ENCODE peak calls at places on chromosomes 4 and X, in seven cellular contexts. One of them, this sample, is unnamed.

GRCh38 chr4:8705161-8706145 is 112.9 kb downstream of the CPZ start:
- DNase-seq in LoVo: no peak
- DNase-seq in stimulated activated CD4-positive, alpha-beta T cell treated with anti-CD3 and anti-CD28 coated beads, Interleukin-4, amount 100 ng/mL, for 1 hour: no peak
- DNase-seq in amniotic stem cell: no peak
- DNase-seq in NCI-H1436: no peak
- DNase-seq in GM18507: no peak
- DNase-seq in endothelial cell of umbilical vein: no peak
- DNase-seq in this sample: peak; percentile 42

GRCh38 chr4:97987019-97987648 is 156.1 kb downstream of the STPG2 start:
- DNase-seq in LoVo: peak; percentile 25
- DNase-seq in stimulated activated CD4-positive, alpha-beta T cell treated with anti-CD3 and anti-CD28 coated beads, Interleukin-4, amount 100 ng/mL, for 1 hour: no peak
- DNase-seq in amniotic stem cell: no peak
- DNase-seq in NCI-H1436: peak; percentile 0
- DNase-seq in GM18507: no peak
- DNase-seq in endothelial cell of umbilical vein: peak; percentile 71
- DNase-seq in this sample: no peak

GRCh38 chr4:185794637-185795036 is 17.4 kb downstream of the SORBS2 start:
- DNase-seq in LoVo: no peak
- DNase-seq in stimulated activated CD4-positive, alpha-beta T cell treated with anti-CD3 and anti-CD28 coated beads, Interleukin-4, amount 100 ng/mL, for 1 hour: no peak
- DNase-seq in amniotic stem cell: no peak
- DNase-seq in NCI-H1436: no peak
- DNase-seq in GM18507: no peak
- DNase-seq in endothelial cell of umbilical vein: no peak
- DNase-seq in this sample: no peak

GRCh38 chr4:8904041-8904501 is 32.4 kb upstream of the HMX1 start:
- DNase-seq in LoVo: no peak
- DNase-seq in stimulated activated CD4-positive, alpha-beta T cell treated with anti-CD3 and anti-CD28 coated beads, Interleukin-4, amount 100 ng/mL, for 1 hour: no peak
- DNase-seq in amniotic stem cell: no peak
- DNase-seq in NCI-H1436: no peak
- DNase-seq in GM18507: no peak
- DNase-seq in endothelial cell of umbilical vein: no peak
- DNase-seq in this sample: peak; percentile 14

GRCh38 chr4:5361968-5362367 is 310.7 kb downstream of the STK32B start:
- DNase-seq in LoVo: peak; percentile 28
- DNase-seq in stimulated activated CD4-positive, alpha-beta T cell treated with anti-CD3 and anti-CD28 coated beads, Interleukin-4, amount 100 ng/mL, for 1 hour: no peak
- DNase-seq in amniotic stem cell: no peak
- DNase-seq in NCI-H1436: no peak
- DNase-seq in GM18507: no peak
- DNase-seq in endothelial cell of umbilical vein: peak; percentile 10
- DNase-seq in this sample: no peak

GRCh38 chrX:32176510-32176909 is 1034.8 kb downstream of the DMD start:
- DNase-seq in LoVo: no peak
- DNase-seq in stimulated activated CD4-positive, alpha-beta T cell treated with anti-CD3 and anti-CD28 coated beads, Interleukin-4, amount 100 ng/mL, for 1 hour: no peak
- DNase-seq in amniotic stem cell: no peak
- DNase-seq in NCI-H1436: no peak
- DNase-seq in GM18507: no peak
- DNase-seq in endothelial cell of umbilical vein: no peak
- DNase-seq in this sample: no peak

GRCh38 chr4:77538144-77538543 is 67.5 kb upstream of the CXCL13 start:
- DNase-seq in LoVo: peak; percentile 81
- DNase-seq in stimulated activated CD4-positive, alpha-beta T cell treated with anti-CD3 and anti-CD28 coated beads, Interleukin-4, amount 100 ng/mL, for 1 hour: no peak
- DNase-seq in amniotic stem cell: no peak
- DNase-seq in NCI-H1436: no peak
- DNase-seq in GM18507: no peak
- DNase-seq in endothelial cell of umbilical vein: peak; percentile 7
- DNase-seq in this sample: no peak

GRCh38 chr4:141346144-141346543 is 125.4 kb downstream of the ZNF330 start:
- DNase-seq in LoVo: peak; percentile 50
- DNase-seq in stimulated activated CD4-positive, alpha-beta T cell treated with anti-CD3 and anti-CD28 coated beads, Interleukin-4, amount 100 ng/mL, for 1 hour: no peak
- DNase-seq in amniotic stem cell: no peak
- DNase-seq in NCI-H1436: no peak
- DNase-seq in GM18507: no peak
- DNase-seq in endothelial cell of umbilical vein: peak; percentile 73
- DNase-seq in this sample: no peak

GRCh38 chr4:8352368-8353157 is 83.0 kb downstream of the HTRA3 start:
- DNase-seq in LoVo: no peak
- DNase-seq in stimulated activated CD4-positive, alpha-beta T cell treated with anti-CD3 and anti-CD28 coated beads, Interleukin-4, amount 100 ng/mL, for 1 hour: no peak
- DNase-seq in amniotic stem cell: no peak
- DNase-seq in NCI-H1436: no peak
- DNase-seq in GM18507: no peak
- DNase-seq in endothelial cell of umbilical vein: no peak
- DNase-seq in this sample: peak; percentile 48

GRCh38 chr4:3227878-3228675 is 20.9 kb upstream of the MSANTD1 start:
- DNase-seq in LoVo: no peak
- DNase-seq in stimulated activated CD4-positive, alpha-beta T cell treated with anti-CD3 and anti-CD28 coated beads, Interleukin-4, amount 100 ng/mL, for 1 hour: no peak
- DNase-seq in amniotic stem cell: no peak
- DNase-seq in NCI-H1436: no peak
- DNase-seq in GM18507: no peak
- DNase-seq in endothelial cell of umbilical vein: no peak
- DNase-seq in this sample: no peak

GRCh38 chr4:87092389-87093141 is 127.9 kb downstream of the KLHL8 start:
- DNase-seq in LoVo: peak; percentile 85
- DNase-seq in stimulated activated CD4-positive, alpha-beta T cell treated with anti-CD3 and anti-CD28 coated beads, Interleukin-4, amount 100 ng/mL, for 1 hour: no peak
- DNase-seq in amniotic stem cell: peak; percentile 23
- DNase-seq in NCI-H1436: no peak
- DNase-seq in GM18507: no peak
- DNase-seq in endothelial cell of umbilical vein: peak; percentile 63
- DNase-seq in this sample: no peak

GRCh38 chrX:25755179-25755578 is 383.0 kb upstream of the MAGEB18 start:
- DNase-seq in LoVo: no peak
- DNase-seq in stimulated activated CD4-positive, alpha-beta T cell treated with anti-CD3 and anti-CD28 coated beads, Interleukin-4, amount 100 ng/mL, for 1 hour: no peak
- DNase-seq in amniotic stem cell: no peak
- DNase-seq in NCI-H1436: no peak
- DNase-seq in GM18507: no peak
- DNase-seq in endothelial cell of umbilical vein: no peak
- DNase-seq in this sample: no peak

GRCh38 chr4:121070696-121071639 is 1.4 kb downstream of the NDNF start:
- DNase-seq in LoVo: peak; percentile 46
- DNase-seq in stimulated activated CD4-positive, alpha-beta T cell treated with anti-CD3 and anti-CD28 coated beads, Interleukin-4, amount 100 ng/mL, for 1 hour: peak; percentile 11
- DNase-seq in amniotic stem cell: no peak
- DNase-seq in NCI-H1436: no peak
- DNase-seq in GM18507: no peak
- DNase-seq in endothelial cell of umbilical vein: peak; percentile 13
- DNase-seq in this sample: peak; percentile 63

GRCh38 chr4:55838356-55838755 is 15.1 kb upstream of the EXOC1 start:
- DNase-seq in LoVo: no peak
- DNase-seq in stimulated activated CD4-positive, alpha-beta T cell treated with anti-CD3 and anti-CD28 coated beads, Interleukin-4, amount 100 ng/mL, for 1 hour: no peak
- DNase-seq in amniotic stem cell: no peak
- DNase-seq in NCI-H1436: no peak
- DNase-seq in GM18507: no peak
- DNase-seq in endothelial cell of umbilical vein: no peak
- DNase-seq in this sample: no peak

GRCh38 chrX:43813898-43814297 is 68.4 kb downstream of the MAOB start:
- DNase-seq in LoVo: no peak
- DNase-seq in stimulated activated CD4-positive, alpha-beta T cell treated with anti-CD3 and anti-CD28 coated beads, Interleukin-4, amount 100 ng/mL, for 1 hour: no peak
- DNase-seq in amniotic stem cell: no peak
- DNase-seq in NCI-H1436: no peak
- DNase-seq in GM18507: no peak
- DNase-seq in endothelial cell of umbilical vein: no peak
- DNase-seq in this sample: no peak

GRCh38 chr4:166318810-166319525 is 445.9 kb downstream of the TLL1 start:
- DNase-seq in LoVo: no peak
- DNase-seq in stimulated activated CD4-positive, alpha-beta T cell treated with anti-CD3 and anti-CD28 coated beads, Interleukin-4, amount 100 ng/mL, for 1 hour: no peak
- DNase-seq in amniotic stem cell: peak; percentile 39
- DNase-seq in NCI-H1436: no peak
- DNase-seq in GM18507: no peak
- DNase-seq in endothelial cell of umbilical vein: no peak
- DNase-seq in this sample: no peak

GRCh38 chr4:97367878-97368277 is 775.4 kb downstream of the STPG2 start:
- DNase-seq in LoVo: peak; percentile 59
- DNase-seq in stimulated activated CD4-positive, alpha-beta T cell treated with anti-CD3 and anti-CD28 coated beads, Interleukin-4, amount 100 ng/mL, for 1 hour: no peak
- DNase-seq in amniotic stem cell: no peak
- DNase-seq in NCI-H1436: no peak
- DNase-seq in GM18507: no peak
- DNase-seq in endothelial cell of umbilical vein: peak; percentile 32
- DNase-seq in this sample: no peak

GRCh38 chr4:160836431-160836830 is 1327.4 kb downstream of the FSTL5 start:
- DNase-seq in LoVo: no peak
- DNase-seq in stimulated activated CD4-positive, alpha-beta T cell treated with anti-CD3 and anti-CD28 coated beads, Interleukin-4, amount 100 ng/mL, for 1 hour: no peak
- DNase-seq in amniotic stem cell: no peak
- DNase-seq in NCI-H1436: no peak
- DNase-seq in GM18507: no peak
- DNase-seq in endothelial cell of umbilical vein: no peak
- DNase-seq in this sample: no peak

GRCh38 chr4:124722069-124722468 is 9.5 kb upstream of the ANKRD50 start:
- DNase-seq in LoVo: no peak
- DNase-seq in stimulated activated CD4-positive, alpha-beta T cell treated with anti-CD3 and anti-CD28 coated beads, Interleukin-4, amount 100 ng/mL, for 1 hour: no peak
- DNase-seq in amniotic stem cell: no peak
- DNase-seq in NCI-H1436: no peak
- DNase-seq in GM18507: no peak
- DNase-seq in endothelial cell of umbilical vein: no peak
- DNase-seq in this sample: no peak

GRCh38 chr4:111991163-111991562 is 154.1 kb upstream of the FAM241A start:
- DNase-seq in LoVo: no peak
- DNase-seq in stimulated activated CD4-positive, alpha-beta T cell treated with anti-CD3 and anti-CD28 coated beads, Interleukin-4, amount 100 ng/mL, for 1 hour: no peak
- DNase-seq in amniotic stem cell: no peak
- DNase-seq in NCI-H1436: no peak
- DNase-seq in GM18507: peak; percentile 8
- DNase-seq in endothelial cell of umbilical vein: no peak
- DNase-seq in this sample: no peak

GRCh38 chrX:698246-698645 is 67.7 kb downstream of the SHOX start:
- DNase-seq in LoVo: no peak
- DNase-seq in stimulated activated CD4-positive, alpha-beta T cell treated with anti-CD3 and anti-CD28 coated beads, Interleukin-4, amount 100 ng/mL, for 1 hour: no peak
- DNase-seq in amniotic stem cell: no peak
- DNase-seq in NCI-H1436: no peak
- DNase-seq in GM18507: no peak
- DNase-seq in endothelial cell of umbilical vein: no peak
- DNase-seq in this sample: no peak

GRCh38 chrX:49106930-49107329 is 16.6 kb downstream of the GPKOW start:
- DNase-seq in LoVo: no peak
- DNase-seq in stimulated activated CD4-positive, alpha-beta T cell treated with anti-CD3 and anti-CD28 coated beads, Interleukin-4, amount 100 ng/mL, for 1 hour: no peak
- DNase-seq in amniotic stem cell: peak; percentile 0
- DNase-seq in NCI-H1436: no peak
- DNase-seq in GM18507: no peak
- DNase-seq in endothelial cell of umbilical vein: peak; percentile 44
- DNase-seq in this sample: no peak

GRCh38 chr4:41102360-41103092 is 111.8 kb downstream of the APBB2 start:
- DNase-seq in LoVo: no peak
- DNase-seq in stimulated activated CD4-positive, alpha-beta T cell treated with anti-CD3 and anti-CD28 coated beads, Interleukin-4, amount 100 ng/mL, for 1 hour: no peak
- DNase-seq in amniotic stem cell: no peak
- DNase-seq in NCI-H1436: no peak
- DNase-seq in GM18507: no peak
- DNase-seq in endothelial cell of umbilical vein: no peak
- DNase-seq in this sample: no peak

GRCh38 chr4:170137466-170137865 is 47.7 kb upstream of the AADAT start:
- DNase-seq in LoVo: no peak
- DNase-seq in stimulated activated CD4-positive, alpha-beta T cell treated with anti-CD3 and anti-CD28 coated beads, Interleukin-4, amount 100 ng/mL, for 1 hour: no peak
- DNase-seq in amniotic stem cell: no peak
- DNase-seq in NCI-H1436: no peak
- DNase-seq in GM18507: no peak
- DNase-seq in endothelial cell of umbilical vein: no peak
- DNase-seq in this sample: no peak

GRCh38 chrX:111662314-111662713 is 18.7 kb upstream of the ALG13 start:
- DNase-seq in LoVo: no peak
- DNase-seq in stimulated activated CD4-positive, alpha-beta T cell treated with anti-CD3 and anti-CD28 coated beads, Interleukin-4, amount 100 ng/mL, for 1 hour: no peak
- DNase-seq in amniotic stem cell: no peak
- DNase-seq in NCI-H1436: no peak
- DNase-seq in GM18507: no peak
- DNase-seq in endothelial cell of umbilical vein: no peak
- DNase-seq in this sample: no peak